ENCODE peak calls at places on chromosomes 2 and 18, in seven cellular contexts. U, J, D, B, V, N and C are unnamed samples.

GRCh38 chr2:128260239-128261138 is 58.2 kb downstream of the HS6ST1 start:
- DNase-seq in U (peak), J (no peak), D (no peak), B (no peak), V (peak), N (peak), C (peak)

GRCh38 chr2:234502285-234502918 is 5.5 kb upstream of the ARL4C start:
- DNase-seq in U (no peak), J (no peak), D (peak), B (no peak), V (no peak), N (peak), C (peak)

GRCh38 chr18:65750421-65751144 is at the start of gene CDH7:
- DNase-seq in U (no peak), J (no peak), D (no peak), B (no peak), V (peak), N (no peak), C (no peak)

GRCh38 chr2:163312723-163313122 is 423.1 kb downstream of the FIGN start:
- DNase-seq in U (no peak), J (no peak), D (no peak), B (no peak), V (no peak), N (no peak), C (no peak)

GRCh38 chr2:25491003-25491696 is 149.4 kb upstream of the DNMT3A start:
- DNase-seq in U (no peak), J (no peak), D (no peak), B (no peak), V (no peak), N (peak), C (peak)

GRCh38 chr2:152594792-152595191 is 122.5 kb downstream of the PRPF40A start:
- DNase-seq in U (no peak), J (no peak), D (no peak), B (no peak), V (peak), N (no peak), C (no peak)

GRCh38 chr18:10299686-10300085 is 154.7 kb upstream of the APCDD1 start:
- DNase-seq in U (peak), J (no peak), D (no peak), B (no peak), V (no peak), N (no peak), C (no peak)

GRCh38 chr2:215022418-215022817 is 116.0 kb downstream of the ABCA12 start:
- DNase-seq in U (no peak), J (no peak), D (no peak), B (no peak), V (no peak), N (peak), C (no peak)